ENCODE peak calls at places on chromosomes 16 and 17, in seven cellular contexts. P is GOT3; A is aorta; X is fibroblast of the aortic adventitia; F is kidney epithelial cell; H is neural crest cell; M is effector memory CD4-positive, alpha-beta T cell. V is an unnamed sample.

GRCh38 chr16:75461575-75461974 is 2.9 kb downstream of the TMEM170A start:
- DNase-seq in P (no peak), A (no peak), X (no peak), F (no peak), H (no peak), M (no peak), V (no peak)

GRCh38 chr17:144936-145670 is 7.7 kb downstream of the SCGB1C2 start:
- DNase-seq in P (no peak), A (peak), X (no peak), F (no peak), H (no peak), M (no peak), V (peak)

GRCh38 chr17:72572604-72573491 is 452.0 kb downstream of the SOX9 start:
- DNase-seq in P (no peak), A (no peak), X (peak), F (no peak), H (no peak), M (no peak), V (no peak)

GRCh38 chr17:43334744-43335400 is 63.9 kb upstream of the ARL4D start:
- DNase-seq in P (no peak), A (no peak), X (no peak), F (peak), H (no peak), M (no peak), V (no peak)

GRCh38 chr16:2742323-2743006 is 10.0 kb upstream of the SRRM2 start:
- DNase-seq in P (no peak), A (peak), X (no peak), F (no peak), H (no peak), M (no peak), V (no peak)

GRCh38 chr17:39677581-39678339 is 9.5 kb downstream of the PNMT start:
- DNase-seq in P (no peak), A (peak), X (peak), F (no peak), H (no peak), M (no peak), V (peak)

GRCh38 chr17:2197271-2197670 is 106.3 kb downstream of the SMG6 start:
- DNase-seq in P (no peak), A (no peak), X (no peak), F (no peak), H (no peak), M (no peak), V (no peak)

GRCh38 chr16:29994613-29995329 is 646 bp downstream of the HIRIP3 start:
- DNase-seq in P (peak), A (peak), X (peak), F (no peak), H (no peak), M (peak), V (peak)

GRCh38 chr17:74431568-74432483 is at the start of gene GPRC5C:
- DNase-seq in P (no peak), A (peak), X (peak), F (peak), H (no peak), M (no peak), V (peak)

GRCh38 chr17:10702574-10702973 is 5.2 kb downstream of the ADPRM start:
- DNase-seq in P (no peak), A (no peak), X (peak), F (no peak), H (no peak), M (no peak), V (no peak)

GRCh38 chr17:18258356-18259038 is at the start of gene FLII:
- DNase-seq in P (no peak), A (peak), X (peak), F (no peak), H (peak), M (peak), V (no peak)

GRCh38 chr17:70091681-70092080 is 16.7 kb downstream of the KCNJ16 start:
- DNase-seq in P (no peak), A (no peak), X (no peak), F (no peak), H (no peak), M (no peak), V (no peak)